ENCODE peak calls at places on chromosomes 16 and 17, in five cellular contexts. M is iris pigment epithelial cell; B is mucosa of descending colon; O is HEK293T; K is activated CD4-positive, alpha-beta T cell treated with anti-CD3 and anti-CD28 coated beads, Interleukin-2, amount 10 ng/mL, durations not matched to agents 7 days and 5 days. Q is an unnamed sample.

GRCh38 chr16:27994686-27995085 is 68.8 kb downstream of the GSG1L start:
- DNase-seq in M (no peak), O (no peak), B (no peak), K (no peak), Q (no peak)

GRCh38 chr17:75842963-75843576 is 1.1 kb downstream of the UNC13D start:
- DNase-seq in M (no peak), B (no peak), O (no peak), K (peak; percentile 45), Q (no peak)

GRCh38 chr17:81843713-81844326 is 9.0 kb upstream of the PPP1R27 start:
- DNase-seq in B (no peak), M (no peak), K (no peak), O (no peak), Q (no peak)

GRCh38 chr17:2805961-2806360 is 9.7 kb downstream of the RAP1GAP2 start:
- DNase-seq in K (no peak), M (no peak), O (no peak), B (no peak), Q (no peak)

GRCh38 chr16:22372882-22373661 is 1.3 kb downstream of the CDR2 start:
- DNase-seq in B (no peak), K (peak; percentile 36), O (no peak), M (no peak), Q (no peak)

GRCh38 chr17:57328109-57328882 is 72.0 kb downstream of the MSI2 start:
- DNase-seq in O (no peak), M (peak; percentile 44), B (no peak), K (no peak), Q (no peak)

GRCh38 chr16:19517424-19518089 is 4.3 kb downstream of the GDE1 start:
- DNase-seq in O (no peak), K (no peak), M (peak; percentile 85), B (no peak), Q (no peak)

GRCh38 chr16:85752511-85753420 is 1.9 kb upstream of the C16orf74 start:
- DNase-seq in B (no peak), M (peak; percentile 47), O (peak; percentile 57), K (no peak), Q (peak; percentile 85)

GRCh38 chr16:53773150-53773846 is 69.3 kb downstream of the FTO start:
- DNase-seq in B (no peak), K (peak; percentile 14), M (peak; percentile 87), O (peak; percentile 57), Q (peak; percentile 23)

GRCh38 chr17:73189417-73190099 is 3.3 kb upstream of the COG1 start:
- DNase-seq in M (peak; percentile 69), O (peak; percentile 35), K (no peak), B (no peak), Q (peak; percentile 81)

GRCh38 chr16:57985204-57986121 is 14.5 kb upstream of the CNGB1 start:
- DNase-seq in K (no peak), M (no peak), B (peak; percentile 41), O (peak; percentile 58), Q (no peak)

GRCh38 chr16:23280483-23280967 is 21.6 kb upstream of the SCNN1B start:
- DNase-seq in O (no peak), K (no peak), M (no peak), B (no peak), Q (no peak)

GRCh38 chr16:53022374-53022773 is 30.3 kb downstream of the CHD9NB start:
- DNase-seq in B (no peak), M (peak; percentile 40), K (peak; percentile 7), O (peak; percentile 73), Q (peak; percentile 47)

GRCh38 chr17:2259769-2260536 is 43.6 kb downstream of the SMG6 start:
- DNase-seq in O (no peak), K (peak; percentile 85), B (no peak), M (peak; percentile 87), Q (no peak)

GRCh38 chr16:83953796-83954576 is 946 bp downstream of the OSGIN1 start:
- DNase-seq in B (no peak), O (peak; percentile 57), K (peak; percentile 47), M (peak; percentile 54), Q (peak; percentile 71)

GRCh38 chr17:10557422-10557821 is 8.0 kb upstream of the MYH2 start:
- DNase-seq in K (no peak), O (no peak), M (no peak), B (no peak), Q (no peak)

GRCh38 chr17:43878260-43879082 is 28.9 kb downstream of the MPP2 start:
- DNase-seq in M (peak; percentile 85), B (peak; percentile 68), O (peak; percentile 91), K (peak; percentile 51), Q (peak; percentile 93)

GRCh38 chr16:28984619-28985135 is at the start of gene LAT:
- DNase-seq in B (peak; percentile 85), M (no peak), K (peak; percentile 84), O (no peak), Q (no peak)

GRCh38 chr16:13307255-13307654 is 405.9 kb downstream of the SHISA9 start:
- DNase-seq in B (no peak), K (no peak), M (peak; percentile 69), O (no peak), Q (no peak)

GRCh38 chr16:84839956-84840355 is 20.2 kb downstream of the CRISPLD2 start:
- DNase-seq in M (peak; percentile 86), K (no peak), B (no peak), O (no peak), Q (no peak)

GRCh38 chr17:75763613-75764416 is 1.2 kb downstream of the GALK1 start:
- DNase-seq in K (no peak), B (no peak), M (no peak), O (no peak), Q (no peak)

GRCh38 chr16:85473909-85474640 is 139.0 kb upstream of the GSE1 start:
- DNase-seq in M (no peak), B (no peak), O (no peak), K (no peak), Q (no peak)

GRCh38 chr17:82614095-82614631 is 34.1 kb downstream of the WDR45B start:
- DNase-seq in B (no peak), K (no peak), M (no peak), O (no peak), Q (no peak)

GRCh38 chr17:50725769-50726655 is 6.6 kb downstream of the LUC7L3 start:
- DNase-seq in M (no peak), B (no peak), O (no peak), K (no peak), Q (no peak)

GRCh38 chr17:47735536-47736011 is 2.5 kb downstream of the TBX21 start:
- DNase-seq in B (no peak), M (no peak), O (no peak), K (no peak), Q (no peak)

GRCh38 chr16:85986931-85987749 is 88.2 kb downstream of the IRF8 start:
- DNase-seq in M (no peak), O (peak; percentile 83), B (no peak), K (peak; percentile 27), Q (peak; percentile 92)

Q was measured in HuH-7.